ENCODE peak calls at places on chromosomes 12 and 14, in nine cellular contexts. S is stimulated activated CD4-positive, alpha-beta T cell treated with anti-CD3 and anti-CD28 coated beads, TNF-alpha, amount 100 ng/mL, for 4 hours; J is activated CD4-positive, alpha-beta T cell treated with anti-CD3 and anti-CD28 coated beads, Interleukin-2, amount 50 U/mL, for 1 hour; U is IMR-90; O is non-pigmented ciliary epithelial cell; F is fibroblast of pulmonary artery; W is transverse colon; C is left ventricle myocardium superior; R is fibroblast of mammary gland. D is an unnamed sample.

GRCh38 chr14:99534863-99535262 is 53.7 kb downstream of the CCNK start:
- DNase-seq in R (no peak), O (no peak), F (no peak), S (no peak), J (no peak), U (no peak), W (no peak), C (peak; percentile 76), D (no peak)

GRCh38 chr12:94089891-94090290 is 58.5 kb upstream of the PLXNC1 start:
- DNase-seq in F (peak; percentile 40), J (no peak), O (no peak), U (peak; percentile 58), R (peak; percentile 24), C (no peak), W (no peak), S (no peak), D (no peak)

GRCh38 chr12:14961466-14962155 is at the start of gene ARHGDIB:
- DNase-seq in J (peak; percentile 76), W (peak; percentile 58), C (peak; percentile 47), S (peak; percentile 53), O (no peak), F (peak; percentile 87), U (no peak), R (no peak), D (peak; percentile 77)

GRCh38 chr12:15526033-15526432 is 203.7 kb downstream of the PTPRO start:
- DNase-seq in W (no peak), O (no peak), S (no peak), J (no peak), R (no peak), C (no peak), U (no peak), F (no peak), D (no peak)

GRCh38 chr14:104926619-104927431 is 2.1 kb downstream of the PLD4 start:
- DNase-seq in R (no peak), C (no peak), J (no peak), W (peak; percentile 38), S (no peak), U (no peak), O (no peak), F (no peak), D (no peak)

GRCh38 chr14:33573296-33573695 is 377.6 kb downstream of the EGLN3 start:
- DNase-seq in F (no peak), C (no peak), J (no peak), R (no peak), O (no peak), S (no peak), W (no peak), U (no peak), D (no peak)

GRCh38 chr12:79127268-79127895 is 262.8 kb downstream of the SYT1 start:
- DNase-seq in S (no peak), F (peak; percentile 94), U (peak; percentile 96), R (peak; percentile 90), C (no peak), J (no peak), O (peak; percentile 95), W (no peak), D (no peak)

GRCh38 chr14:74542056-74542685 is 48.6 kb downstream of the ISCA2 start:
- DNase-seq in C (no peak), R (no peak), U (no peak), J (no peak), S (no peak), O (no peak), W (no peak), F (no peak), D (no peak)

GRCh38 chr12:46553911-46554310 is 181.3 kb upstream of the SLC38A2 start:
- DNase-seq in S (no peak), J (no peak), C (no peak), U (peak; percentile 76), F (no peak), W (no peak), R (peak; percentile 87), O (no peak), D (no peak)

GRCh38 chr12:65885312-65885711 is 61.0 kb downstream of the HMGA2 start:
- DNase-seq in S (no peak), J (no peak), R (peak; percentile 54), C (no peak), O (no peak), W (no peak), U (peak; percentile 35), F (peak; percentile 54), D (no peak)

GRCh38 chr14:53840444-53840843 is 116.2 kb downstream of the BMP4 start:
- DNase-seq in O (no peak), R (no peak), C (no peak), F (peak; percentile 43), J (no peak), W (no peak), S (no peak), U (no peak), D (no peak)

GRCh38 chr12:62259311-62259992 is 752 bp upstream of the USP15 start:
- DNase-seq in W (peak; percentile 10), J (no peak), F (no peak), S (no peak), U (no peak), R (no peak), O (no peak), C (no peak), D (no peak)

GRCh38 chr12:39935275-39935674 is 170.6 kb downstream of the SLC2A13 start:
- DNase-seq in U (peak; percentile 44), W (no peak), C (no peak), J (no peak), R (peak; percentile 80), O (peak; percentile 5), S (no peak), F (peak; percentile 64), D (no peak)

GRCh38 chr12:40104461-40105264 is 1.2 kb downstream of the SLC2A13 start:
- DNase-seq in S (no peak), U (peak; percentile 2), J (no peak), O (no peak), C (no peak), F (no peak), W (peak; percentile 33), R (no peak), D (no peak)

GRCh38 chr14:22384974-22385526 is 204.0 kb downstream of the DAD1 start:
- DNase-seq in R (no peak), O (no peak), F (no peak), C (no peak), S (no peak), U (no peak), J (no peak), W (no peak), D (no peak)

GRCh38 chr12:124939428-124940142 is 25.1 kb upstream of the UBC start:
- DNase-seq in S (peak; percentile 78), W (peak; percentile 90), U (peak; percentile 98), O (peak; percentile 74), R (peak; percentile 94), J (peak; percentile 85), C (peak; percentile 88), F (peak; percentile 94), D (peak; percentile 87)

GRCh38 chr12:132285311-132285741 is 44.1 kb downstream of the GALNT9 start:
- DNase-seq in W (no peak), U (no peak), C (no peak), F (no peak), R (no peak), J (no peak), S (no peak), O (no peak), D (no peak)

GRCh38 chr12:109476807-109477184 is 304 bp downstream of the KCTD10 start:
- DNase-seq in F (no peak), W (no peak), O (no peak), U (no peak), J (no peak), S (no peak), C (no peak), R (no peak), D (no peak)

GRCh38 chr12:107126688-107127481 is 33.5 kb upstream of the CRY1 start:
- DNase-seq in W (no peak), R (peak; percentile 22), F (peak; percentile 29), S (no peak), C (no peak), J (no peak), O (no peak), U (peak; percentile 24), D (no peak)

GRCh38 chr12:131604146-131604844 is 106.6 kb upstream of the SFSWAP start:
- DNase-seq in S (no peak), R (no peak), O (no peak), W (peak; percentile 31), F (no peak), U (no peak), C (no peak), J (peak; percentile 41), D (no peak)

GRCh38 chr12:29374913-29375312 is 6.1 kb downstream of the ERGIC2 start:
- DNase-seq in R (no peak), C (no peak), F (no peak), U (no peak), O (no peak), W (no peak), S (no peak), J (no peak), D (no peak)

GRCh38 chr14:31992051-31992450 is 85.1 kb upstream of the ARHGAP5 start:
- DNase-seq in C (no peak), U (peak; percentile 40), O (no peak), J (no peak), W (no peak), R (peak; percentile 97), F (peak; percentile 89), S (no peak), D (no peak)

GRCh38 chr12:131869871-131870418 is 24.5 kb upstream of the ULK1 start:
- DNase-seq in O (peak; percentile 30), S (no peak), U (peak; percentile 62), R (peak; percentile 56), F (peak; percentile 52), C (no peak), J (no peak), W (no peak), D (no peak)

GRCh38 chr14:31270196-31270772 is 62.7 kb upstream of the HECTD1 start:
- DNase-seq in F (no peak), R (peak; percentile 25), W (peak; percentile 17), S (no peak), U (no peak), O (no peak), C (no peak), J (no peak), D (peak; percentile 16)

GRCh38 chr12:79155703-79156102 is 291.1 kb downstream of the SYT1 start:
- DNase-seq in R (peak; percentile 39), W (no peak), J (no peak), O (peak; percentile 22), S (no peak), U (peak; percentile 63), F (peak; percentile 86), C (no peak), D (no peak)